ENCODE peak calls at places on chromosomes 16 and 17, in five cellular contexts. L, G, O, W and V are unnamed samples.

GRCh38 chr16:4245400-4245799 is 3.5 kb upstream of the SRL start:
- DNase-seq in O (no peak), L (no peak), W (no peak), G (no peak), V (no peak)

GRCh38 chr16:2914233-2914632 is 2.5 kb downstream of the FLYWCH1 start:
- DNase-seq in G (no peak), W (peak; percentile 50), L (no peak), O (no peak), V (no peak)

GRCh38 chr16:17508303-17508702 is 37.5 kb upstream of the XYLT1 start:
- DNase-seq in W (no peak), O (no peak), L (no peak), G (no peak), V (no peak)

GRCh38 chr16:75070055-75070841 is 46.3 kb downstream of the LDHD start:
- DNase-seq in L (no peak), O (no peak), W (no peak), G (no peak), V (no peak)

GRCh38 chr17:43936434-43936833 is 5.8 kb downstream of the PPY start:
- DNase-seq in G (no peak), W (no peak), L (no peak), O (no peak), V (no peak)

GRCh38 chr16:64534180-64534780 is 587.6 kb downstream of the CDH11 start:
- DNase-seq in W (peak; percentile 1), G (no peak), O (no peak), L (no peak), V (no peak)

GRCh38 chr17:69607162-69607834 is 192.8 kb downstream of the MAP2K6 start:
- DNase-seq in O (peak; percentile 79), G (peak; percentile 26), L (peak; percentile 75), W (peak; percentile 80), V (peak; percentile 52)

GRCh38 chr17:49468827-49469385 is 26.2 kb upstream of the NGFR start:
- DNase-seq in L (no peak), O (no peak), W (no peak), G (no peak), V (no peak)

GRCh38 chr17:34146440-34147043 is 108.5 kb upstream of the CCL2 start:
- DNase-seq in L (peak; percentile 73), W (peak; percentile 88), G (no peak), O (peak; percentile 76), V (peak; percentile 18)

GRCh38 chr17:77281024-77281903 is 140.5 kb downstream of the SEC14L1 start:
- DNase-seq in O (peak; percentile 75), W (peak; percentile 80), G (peak; percentile 7), L (peak; percentile 73), V (peak; percentile 47)

DNA sequence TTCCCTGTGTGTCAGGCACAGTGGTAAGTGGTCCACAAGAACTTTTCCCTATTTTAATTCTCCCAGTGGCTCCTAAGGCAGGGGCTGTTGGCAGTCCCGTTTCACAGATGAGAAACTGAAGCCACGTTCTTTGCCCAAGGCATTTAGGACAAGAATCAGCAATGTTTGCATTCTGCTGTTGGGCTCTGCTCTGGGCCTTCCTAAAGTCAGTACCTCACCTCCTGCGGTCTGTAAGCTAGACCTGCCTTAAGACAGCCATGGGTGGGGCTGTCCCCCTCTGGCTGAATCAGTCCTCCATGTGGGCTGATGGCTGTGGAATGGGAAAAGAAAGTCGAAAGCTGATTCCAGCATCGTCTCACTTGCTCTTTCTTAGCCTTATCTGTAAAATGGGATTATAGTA is 304.8 kb downstream of the MAF start:
- DNase-seq in G (no peak), L (no peak), W (no peak), O (no peak), V (no peak)
- H3K27ac ChIP-seq in G (no peak overlapping the region), L (no peak overlapping the region), W (no peak overlapping the region), O (no peak overlapping the region), V (no peak overlapping the region)

GRCh38 chr17:15947331-15947730 is 2.4 kb downstream of the ADORA2B start:
- DNase-seq in W (no peak), G (no peak), L (peak; percentile 72), O (no peak), V (no peak)

GRCh38 chr17:15944720-15945492 is at the start of gene ADORA2B:
- DNase-seq in O (peak; percentile 54), L (peak; percentile 76), W (peak; percentile 83), G (no peak), V (peak; percentile 40)

GRCh38 chr17:15943971-15944719 is 785 bp upstream of the ADORA2B start:
- DNase-seq in W (peak; percentile 66), G (no peak), L (no peak), O (no peak), V (no peak)

GRCh38 chr17:15946611-15947120 is 1.7 kb downstream of the ADORA2B start:
- DNase-seq in W (no peak), O (no peak), G (no peak), L (peak; percentile 47), V (no peak)

DNA sequence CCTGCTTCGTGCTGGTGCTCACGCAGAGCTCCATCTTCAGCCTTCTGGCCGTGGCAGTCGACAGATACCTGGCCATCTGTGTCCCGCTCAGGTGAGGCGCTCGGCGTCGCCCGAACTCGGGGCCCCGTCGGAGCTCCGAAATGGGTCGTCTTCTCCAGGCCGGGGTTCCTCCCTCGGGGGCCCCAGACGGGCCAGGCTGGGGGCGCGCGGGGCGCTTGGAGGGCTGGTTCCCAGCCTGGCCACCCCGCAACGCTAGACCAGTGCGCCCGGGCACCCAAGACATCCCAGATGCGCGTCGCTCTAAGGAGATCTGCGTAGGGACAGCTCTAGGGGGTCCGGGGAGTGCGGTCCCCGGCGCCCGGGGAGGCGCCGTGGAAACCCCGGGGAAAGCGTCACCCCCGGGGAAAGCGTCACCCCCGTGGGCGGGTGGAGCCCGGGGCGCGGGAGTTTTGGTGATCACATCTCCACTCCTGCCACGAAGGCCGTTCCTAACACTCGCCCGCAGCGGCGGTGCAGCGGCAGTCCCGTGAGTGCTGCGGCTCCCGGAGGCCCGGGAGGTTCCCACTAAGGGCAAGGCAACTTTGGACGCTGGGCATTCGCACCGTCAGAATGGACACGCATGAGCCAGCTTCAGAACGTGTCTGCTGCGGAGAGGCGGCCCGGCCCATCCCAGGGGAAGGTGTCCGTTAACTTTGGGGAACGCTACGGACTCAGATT is 721 bp downstream of the ADORA2B start:
- DNase-seq in G (no peak), O (no peak), W (peak; percentile 36), L (peak; percentile 36), V (no peak)
- H3K27ac ChIP-seq in G (no peak overlapping the region), O (peak overlapping the region; percentile 36), W (no peak overlapping the region), L (peak overlapping the region; percentile 89), V (no peak overlapping the region)

DNA sequence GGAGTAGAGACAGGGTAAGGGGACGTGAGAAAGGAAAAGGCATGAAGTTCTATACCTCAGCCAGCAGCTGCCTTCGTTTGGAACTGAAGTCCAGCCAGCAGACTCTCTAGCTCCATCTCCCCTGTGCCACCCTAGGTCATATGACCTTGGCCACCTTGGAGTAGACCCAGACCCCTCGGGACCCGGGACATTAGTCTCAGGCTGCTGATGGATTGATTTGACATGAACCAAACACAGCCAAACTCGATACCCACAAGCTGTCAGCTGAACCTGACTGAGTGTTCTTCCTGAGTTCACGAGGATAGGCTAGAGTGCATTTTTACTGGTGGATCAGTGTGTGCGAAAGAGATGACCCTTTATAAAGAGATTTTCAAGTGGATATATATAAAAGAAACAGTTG is 68.5 kb downstream of the YPEL2 start:
- DNase-seq in L (no peak), G (no peak), W (no peak), O (no peak), V (no peak)
- H3K27ac ChIP-seq in L (no peak overlapping the region), G (peak overlapping the region; percentile 56), W (no peak overlapping the region), O (peak overlapping the region; percentile 51), V (no peak overlapping the region)

GRCh38 chr17:40350410-40351184 is 13.9 kb downstream of the GJD3 start:
- DNase-seq in O (no peak), G (no peak), W (peak; percentile 72), L (no peak), V (peak; percentile 68)

GRCh38 chr17:40349477-40350409 is 14.8 kb downstream of the GJD3 start:
- DNase-seq in G (no peak), L (no peak), O (no peak), W (no peak), V (no peak)

GRCh38 chr17:40352779-40353394 is 11.7 kb downstream of the GJD3 start:
- DNase-seq in O (no peak), L (no peak), G (no peak), W (no peak), V (no peak)

GRCh38 chr17:40352044-40352778 is 12.3 kb downstream of the GJD3 start:
- DNase-seq in O (no peak), W (no peak), G (no peak), L (no peak), V (no peak)

GRCh38 chr17:40351185-40352043 is 13.1 kb downstream of the GJD3 start:
- DNase-seq in W (no peak), G (no peak), O (no peak), L (no peak), V (no peak)
- H3K27ac ChIP-seq in W (no peak overlapping the region), G (no peak overlapping the region), O (no peak overlapping the region), L (no peak overlapping the region), V (no peak overlapping the region)

GRCh38 chr17:28571255-28572122 is at the start of gene PIGS:
- DNase-seq in G (peak; percentile 90), O (peak; percentile 95), W (peak; percentile 98), L (peak; percentile 97), V (peak; percentile 96)

GRCh38 chr17:28569446-28569845 is 1.9 kb downstream of the PIGS start:
- DNase-seq in W (no peak), L (no peak), G (no peak), O (no peak), V (no peak)

GRCh38 chr17:28573521-28573920 is 2.2 kb upstream of the PIGS start:
- DNase-seq in W (no peak), O (no peak), G (no peak), L (no peak), V (no peak)

GRCh38 chr17:28572294-28573099 is 1.2 kb upstream of the PIGS start:
- DNase-seq in W (no peak), O (no peak), G (no peak), L (no peak), V (no peak)

GRCh38 chr17:28570716-28571254 is 539 bp downstream of the PIGS start:
- DNase-seq in G (peak; percentile 54), L (peak; percentile 53), W (peak; percentile 71), O (no peak), V (peak; percentile 56)
- H3K27ac ChIP-seq in G (peak overlapping the region; percentile 86), L (peak overlapping the region; percentile 81), W (peak overlapping the region; percentile 69), O (peak overlapping the region; percentile 85), V (peak overlapping the region; percentile 69)

GRCh38 chr17:40496634-40497420 is 4.6 kb downstream of the TNS4 start:
- DNase-seq in O (no peak), W (no peak), G (no peak), L (no peak), V (no peak)

GRCh38 chr17:40497704-40498103 is 3.7 kb downstream of the TNS4 start:
- DNase-seq in G (no peak), O (no peak), L (no peak), W (no peak), V (no peak)

GRCh38 chr17:40496170-40496569 is 5.3 kb downstream of the TNS4 start:
- DNase-seq in G (no peak), L (no peak), W (no peak), O (no peak), V (no peak)

GRCh38 chr17:40493697-40494096 is 7.7 kb downstream of the TNS4 start:
- DNase-seq in L (no peak), G (no peak), O (no peak), W (no peak), V (no peak)

DNA sequence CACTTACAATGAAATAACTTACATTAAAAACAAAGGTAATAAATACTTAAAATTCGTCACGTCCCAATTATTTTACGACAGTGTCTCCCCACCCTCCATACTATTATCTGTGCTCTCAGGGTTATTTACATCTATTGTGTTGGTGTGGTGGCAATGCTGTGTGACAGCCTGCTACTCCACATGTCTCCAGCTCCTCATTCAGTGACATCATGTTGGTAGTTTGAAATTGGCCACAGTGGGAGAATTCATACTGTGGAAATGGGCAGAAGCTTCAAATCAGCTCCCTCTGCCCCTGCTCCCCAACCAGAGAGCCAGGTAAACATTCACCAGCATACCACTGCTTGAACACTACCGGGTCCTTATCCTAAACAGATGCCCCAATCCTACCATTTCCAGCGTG is 6.3 kb downstream of the TNS4 start:
- DNase-seq in W (no peak), G (no peak), O (no peak), L (no peak), V (no peak)
- H3K27ac ChIP-seq in W (no peak overlapping the region), G (no peak overlapping the region), O (no peak overlapping the region), L (no peak overlapping the region), V (no peak overlapping the region)